ENCODE peak calls at places on chromosome 6, in four cellular contexts. W is A549, O is HepG2, P is K562. C is an unnamed sample.
A peak's percentile ranks its signal among the peaks of the same experiment; 100 is the strongest.

GRCh38 chr6:108002365-108003221 is 44.6 kb upstream of the SEC63 start:
- DNase-seq in O (peak; percentile 98), P (no peak), W (peak; percentile 75), C (no peak)

GRCh38 chr6:57116776-57117175 is 26.8 kb downstream of the ZNF451 start:
- DNase-seq in O (no peak), W (no peak), P (no peak), C (no peak)

GRCh38 chr6:152223622-152224021 is 413.5 kb downstream of the SYNE1 start:
- DNase-seq in P (no peak), O (peak; percentile 5), W (no peak), C (no peak)

GRCh38 chr6:169849396-169849795 is 98.0 kb downstream of the ERMARD start:
- DNase-seq in O (no peak), W (no peak), P (no peak), C (no peak)

GRCh38 chr6:157695301-157696030 is 127.6 kb upstream of the SNX9 start:
- DNase-seq in W (no peak), O (no peak), P (no peak), C (no peak)

GRCh38 chr6:12077021-12077420 is 64.9 kb downstream of the HIVEP1 start:
- DNase-seq in P (no peak), O (no peak), W (no peak), C (no peak)

GRCh38 chr6:147322299-147323162 is 118.3 kb downstream of the STXBP5 start:
- DNase-seq in P (no peak), O (no peak), W (no peak), C (no peak)

GRCh38 chr6:154874684-154875594 is 120.2 kb upstream of the TIAM2 start:
- DNase-seq in W (no peak), O (peak; percentile 64), P (no peak), C (no peak)

GRCh38 chr6:14458669-14459266 is 341.2 kb downstream of the CD83 start:
- DNase-seq in W (peak; percentile 13), P (no peak), O (no peak), C (no peak)

GRCh38 chr6:157761331-157761921 is 61.6 kb upstream of the SNX9 start:
- DNase-seq in W (no peak), O (no peak), P (no peak), C (no peak)

GRCh38 chr6:11869656-11870340 is 91.2 kb upstream of the ADTRP start:
- DNase-seq in P (no peak), O (no peak), W (no peak), C (no peak)

GRCh38 chr6:151916680-151917164 is 109.2 kb downstream of the ESR1 start:
- DNase-seq in O (no peak), W (no peak), P (no peak), C (no peak)

GRCh38 chr6:10141756-10142443 is 273.0 kb downstream of the TFAP2A start:
- DNase-seq in O (no peak), P (no peak), W (no peak), C (no peak)

GRCh38 chr6:133923938-133924593 is 29.0 kb upstream of the TBPL1 start:
- DNase-seq in P (peak; percentile 72), O (peak; percentile 81), W (peak; percentile 78), C (no peak)

GRCh38 chr6:92270365-92270764 is 1149.0 kb downstream of the EPHA7 start:
- DNase-seq in W (no peak), O (no peak), P (no peak), C (no peak)

GRCh38 chr6:31114540-31114876 is at the start of gene PSORS1C1:
- DNase-seq in O (peak; percentile 49), W (peak; percentile 81), P (no peak), C (no peak)

GRCh38 chr6:2240961-2241360 is 4.4 kb downstream of the GMDS start:
- DNase-seq in W (no peak), O (no peak), P (no peak), C (no peak)

GRCh38 chr6:52576054-52576391 is 837 bp downstream of the TRAM2 start:
- DNase-seq in W (no peak), P (no peak), O (no peak), C (no peak)
- TF ChIP-seq RFX5 in W (no peak), P (no peak), O (no peak), C (no peak)

GRCh38 chr6:167894965-167895364 is 68.3 kb downstream of the AFDN start:
- DNase-seq in W (no peak), P (no peak), O (no peak), C (no peak)

GRCh38 chr6:167892835-167893234 is 66.1 kb downstream of the AFDN start:
- DNase-seq in O (no peak), P (no peak), W (no peak), C (no peak)

GRCh38 chr6:167888098-167888497 is 61.4 kb downstream of the AFDN start:
- DNase-seq in O (no peak), W (no peak), P (no peak), C (no peak)

GRCh38 chr6:167896648-167897047 is 69.9 kb downstream of the AFDN start:
- DNase-seq in P (peak; percentile 59), O (no peak), W (no peak), C (no peak)

GRCh38 chr6:167893416-167893815 is 66.7 kb downstream of the AFDN start:
- DNase-seq in O (peak; percentile 6), P (no peak), W (no peak), C (peak; percentile 23)
- TF ChIP-seq RNF2 in O (no peak), P (no peak), W (no peak), C (no peak)

DNA sequence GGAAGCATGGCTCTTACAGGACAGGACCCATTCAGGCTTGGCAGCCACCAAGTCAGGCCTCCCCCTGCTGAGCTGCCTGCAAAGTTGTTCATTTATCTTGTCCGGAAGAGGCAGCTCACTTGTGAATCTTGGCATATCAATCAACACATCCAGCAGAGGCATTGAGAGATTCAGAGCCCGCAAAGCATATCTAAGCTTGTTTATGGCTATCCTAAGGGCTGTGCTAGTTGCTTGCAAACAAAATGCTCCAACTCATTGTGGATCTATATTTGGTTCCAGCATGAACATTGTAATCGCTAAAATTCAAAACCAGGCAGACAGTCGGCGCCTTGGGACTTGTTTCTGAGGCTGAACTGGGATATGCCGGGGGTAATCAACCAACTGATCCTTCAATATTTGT is 106.1 kb downstream of the UNC5CL start:
- DNase-seq in P (no peak), W (no peak), O (no peak), C (no peak)
- TF ChIP-seq RFX5 in P (no peak), W (no peak), O (no peak), C (no peak)

GRCh38 chr6:7696061-7696460 is 29.8 kb upstream of the BMP6 start:
- DNase-seq in W (no peak), P (no peak), O (no peak), C (no peak)

GRCh38 chr6:7693827-7694226 is 32.1 kb upstream of the BMP6 start:
- DNase-seq in P (no peak), O (no peak), W (no peak), C (no peak)

GRCh38 chr6:7697432-7697819 is 28.5 kb upstream of the BMP6 start:
- DNase-seq in O (no peak), P (no peak), W (peak; percentile 27), C (no peak)

GRCh38 chr6:7701212-7701834 is 24.6 kb upstream of the BMP6 start:
- DNase-seq in P (no peak), O (no peak), W (peak; percentile 45), C (no peak)

GRCh38 chr6:7697820-7698623 is 27.9 kb upstream of the BMP6 start:
- DNase-seq in O (peak; percentile 84), W (peak; percentile 96), P (no peak), C (no peak)
- TF ChIP-seq RNF2 in O (no peak), W (no peak), P (peak; percentile 33), C (no peak)

DNA sequence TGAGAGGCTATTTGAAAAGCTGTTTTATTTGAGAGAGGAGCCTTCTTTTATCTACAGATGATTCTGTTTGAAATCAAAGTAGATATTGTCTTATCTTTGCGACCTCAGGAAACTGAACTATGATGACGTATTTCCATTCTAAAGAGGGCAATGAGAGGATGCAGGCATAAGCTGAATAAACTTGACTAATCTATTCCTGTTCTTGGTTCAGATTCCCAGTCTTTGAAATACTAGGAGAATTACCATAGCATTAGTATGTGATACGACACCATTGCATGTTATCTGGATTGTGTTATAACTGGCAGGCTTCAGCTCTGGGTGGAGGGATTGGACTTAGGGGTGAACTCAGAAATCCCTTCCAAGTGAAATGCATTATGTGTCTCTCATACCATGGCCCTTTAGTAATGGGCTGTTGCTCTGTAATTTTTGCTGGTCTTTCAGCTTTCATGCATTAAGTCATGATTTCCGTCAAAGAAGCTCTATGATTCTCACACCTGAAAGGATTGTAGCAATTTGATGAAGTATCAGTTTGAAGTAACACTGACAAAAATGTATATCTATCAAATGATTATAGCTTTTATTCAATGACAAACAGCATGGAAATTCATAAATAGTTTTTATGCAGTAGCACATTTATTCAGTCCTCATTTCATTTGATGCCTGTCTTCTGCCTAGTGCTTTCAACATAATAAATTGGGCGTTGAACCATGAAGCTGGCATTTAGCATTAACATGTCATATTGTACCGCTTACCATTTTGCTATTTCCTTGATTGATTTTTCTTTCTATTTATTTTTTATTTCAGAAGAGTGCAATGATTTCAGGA is 138.5 kb upstream of the SPACA1 start:
- DNase-seq in O (no peak), P (no peak), W (no peak), C (no peak)
- TF ChIP-seq RFX5 in O (no peak), P (no peak), W (no peak), C (no peak)

DNA sequence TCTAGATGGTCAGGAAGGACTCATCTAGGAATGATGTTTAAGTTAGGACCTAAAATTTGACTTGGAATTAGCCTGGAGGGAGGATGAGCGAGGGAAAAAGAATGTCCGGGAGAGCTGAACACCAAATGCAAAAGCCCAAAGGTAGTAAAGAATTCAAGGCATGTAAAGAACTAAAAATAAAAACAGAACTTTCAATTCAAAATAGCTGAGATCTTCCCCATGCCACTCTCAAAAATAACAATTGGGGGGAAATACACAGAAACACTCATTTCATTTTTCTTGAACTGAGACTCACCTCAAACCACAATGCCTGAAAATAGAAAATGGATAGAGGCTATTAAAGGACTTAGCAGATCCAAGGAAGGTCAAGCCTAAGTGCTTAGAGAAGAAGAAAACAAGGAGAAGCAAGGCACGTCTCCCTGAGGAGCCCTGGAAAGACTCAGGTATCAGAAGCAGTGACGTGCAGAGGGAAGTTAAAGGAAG is 10.5 kb downstream of the PXT1 start:
- DNase-seq in P (no peak), W (no peak), O (no peak), C (no peak)
- TF ChIP-seq RNF2 in P (no peak), W (no peak), O (no peak), C (no peak)

GRCh38 chr6:46781478-46782378 is 11.5 kb upstream of the MEP1A start:
- DNase-seq in O (peak; percentile 67), W (peak; percentile 60), P (peak; percentile 36), C (no peak)
- TF ChIP-seq RFX5 in O (no peak), W (no peak), P (no peak), C (no peak)

GRCh38 chr6:106094261-106094963 is 8.3 kb downstream of the PRDM1 start:
- DNase-seq in W (no peak), O (no peak), P (no peak), C (no peak)
- TF ChIP-seq RNF2 in W (no peak), O (no peak), P (no peak), C (no peak)

GRCh38 chr6:16319813-16320532 is 81.6 kb downstream of the GMPR start:
- DNase-seq in O (no peak), W (peak; percentile 15), P (peak; percentile 80), C (no peak)
- TF ChIP-seq RFX5 in O (no peak), W (no peak), P (no peak), C (no peak)